ENCODE peak calls at places on chromosomes 4 and X, in ten cellular contexts. W, V, G, Q, E, O, S, F, M and N are unnamed samples.

GRCh38 chr4:98908182-98908581 is 20.8 kb downstream of the EIF4E start:
- DNase-seq in V (no peak), S (no peak), M (no peak), E (no peak), Q (no peak), O (no peak), F (no peak), G (no peak), W (no peak), N (no peak)

GRCh38 chrX:122567911-122568310 is 616.2 kb upstream of the GRIA3 start:
- DNase-seq in O (no peak), F (no peak), Q (no peak), G (no peak), W (no peak), E (no peak), M (peak), S (no peak), V (no peak), N (no peak)

GRCh38 chr4:11704136-11704535 is 275.4 kb upstream of the HS3ST1 start:
- DNase-seq in O (no peak), W (no peak), V (no peak), G (no peak), S (no peak), M (no peak), F (no peak), Q (no peak), E (no peak), N (no peak)

GRCh38 chrX:102516314-102516936 is at the start of gene TMSB15A:
- DNase-seq in S (peak), M (peak), O (peak), E (peak), W (peak), F (no peak), G (peak), Q (peak), V (peak), N (peak)

GRCh38 chr4:158875455-158875854 is 106.6 kb downstream of the FNIP2 start:
- DNase-seq in E (no peak), O (no peak), S (no peak), M (no peak), V (no peak), W (no peak), Q (no peak), F (no peak), G (no peak), N (no peak)

GRCh38 chr4:56129431-56129861 is 180.7 kb downstream of the CEP135 start:
- DNase-seq in E (no peak), O (no peak), Q (no peak), S (no peak), G (no peak), V (peak), M (no peak), W (no peak), F (no peak), N (no peak)

GRCh38 chr4:57291911-57292310 is 181.7 kb upstream of the IGFBP7 start:
- DNase-seq in S (no peak), V (no peak), F (no peak), W (no peak), O (no peak), E (no peak), G (no peak), M (peak), Q (no peak), N (no peak)

GRCh38 chrX:77788050-77788449 is 2.0 kb upstream of the ATRX start:
- DNase-seq in G (no peak), F (no peak), S (no peak), W (no peak), E (peak), M (peak), O (no peak), Q (no peak), V (no peak), N (no peak)

GRCh38 chrX:129738466-129739308 is at the start of gene XPNPEP2:
- DNase-seq in E (no peak), V (peak), F (no peak), S (no peak), W (no peak), G (no peak), M (no peak), Q (no peak), O (no peak), N (no peak)

GRCh38 chr4:118206627-118207026 is 146.2 kb downstream of the PRSS12 start:
- DNase-seq in S (no peak), G (no peak), F (no peak), W (no peak), V (no peak), E (no peak), Q (no peak), O (no peak), M (peak), N (no peak)